ENCODE peak calls at places on chromosomes 16 and 17, in eight cellular contexts. L, K, R, U, Z, I, T and N are unnamed samples.
A peak's percentile ranks its signal among the peaks of the same experiment; 100 is the strongest.

GRCh38 chr16:20923876-20924275 is 23.3 kb downstream of the LYRM1 start:
- DNase-seq in L (no peak), K (no peak), R (no peak), U (no peak), Z (no peak), I (no peak), T (no peak), N (no peak)

GRCh38 chr16:47392114-47392513 is 68.7 kb downstream of the ITFG1 start:
- DNase-seq in L (no peak), K (no peak), R (no peak), U (no peak), Z (no peak), I (peak; percentile 6), T (no peak), N (no peak)

GRCh38 chr16:66289051-66289680 is 77.3 kb upstream of the CDH5 start:
- DNase-seq in L (no peak), K (no peak), R (no peak), U (no peak), Z (no peak), I (no peak), T (no peak), N (peak; percentile 36)

GRCh38 chr16:87335968-87336849 is 19.0 kb upstream of the C16orf95 start:
- DNase-seq in L (no peak), K (no peak), R (no peak), U (no peak), Z (no peak), I (no peak), T (no peak), N (no peak)

GRCh38 chr17:75980188-75981018 is 1.4 kb downstream of the TEN1 start:
- DNase-seq in L (peak; percentile 36), K (no peak), R (no peak), U (no peak), Z (peak; percentile 60), I (no peak), T (no peak), N (no peak)

GRCh38 chr16:1426734-1427451 is 4.0 kb upstream of the PERCC1 start:
- DNase-seq in L (no peak), K (no peak), R (no peak), U (peak; percentile 51), Z (no peak), I (no peak), T (no peak), N (no peak)

GRCh38 chr17:80374039-80374731 is 40.8 kb upstream of the ENDOV start:
- DNase-seq in L (peak; percentile 49), K (no peak), R (no peak), U (no peak), Z (no peak), I (no peak), T (no peak), N (no peak)

GRCh38 chr16:89385712-89386111 is 104.6 kb downstream of the ANKRD11 start:
- DNase-seq in L (no peak), K (no peak), R (no peak), U (no peak), Z (no peak), I (no peak), T (no peak), N (no peak)

GRCh38 chr17:42779942-42780815 is at the start of gene WNK4:
- DNase-seq in L (no peak), K (no peak), R (peak; percentile 36), U (peak; percentile 61), Z (peak; percentile 67), I (no peak), T (peak; percentile 35), N (no peak)

GRCh38 chr16:63735456-63735855 is 1386.4 kb downstream of the CDH11 start:
- DNase-seq in L (no peak), K (no peak), R (no peak), U (no peak), Z (no peak), I (no peak), T (no peak), N (no peak)

DNA sequence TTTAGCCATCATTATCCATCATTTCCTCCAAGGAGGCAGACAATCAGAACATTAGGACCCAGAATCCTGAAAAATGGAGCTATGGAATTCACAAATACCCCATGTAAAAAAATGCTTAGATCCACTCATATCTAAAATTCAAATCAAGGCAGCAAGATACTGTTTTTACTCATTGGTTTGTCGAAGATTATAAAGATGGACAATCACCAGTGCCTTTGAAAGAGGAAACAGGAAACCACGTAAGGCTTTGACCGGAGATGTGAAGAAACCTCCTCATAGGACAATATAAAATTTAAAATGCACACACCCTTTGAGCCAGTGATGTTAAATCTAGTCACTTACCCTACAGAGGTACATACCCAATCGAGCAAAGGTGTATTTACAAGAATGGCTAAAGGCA is 130.0 kb downstream of the XYLT1 start:
- DNase-seq in L (no peak), K (no peak), R (no peak), U (no peak), Z (no peak), I (no peak), T (no peak), N (no peak)
- H3K4me3 ChIP-seq in L (no peak overlapping the region), K (no peak overlapping the region), R (no peak overlapping the region), U (no peak overlapping the region), Z (no peak overlapping the region), I (no peak overlapping the region), T (no peak overlapping the region), N (no peak overlapping the region)

DNA sequence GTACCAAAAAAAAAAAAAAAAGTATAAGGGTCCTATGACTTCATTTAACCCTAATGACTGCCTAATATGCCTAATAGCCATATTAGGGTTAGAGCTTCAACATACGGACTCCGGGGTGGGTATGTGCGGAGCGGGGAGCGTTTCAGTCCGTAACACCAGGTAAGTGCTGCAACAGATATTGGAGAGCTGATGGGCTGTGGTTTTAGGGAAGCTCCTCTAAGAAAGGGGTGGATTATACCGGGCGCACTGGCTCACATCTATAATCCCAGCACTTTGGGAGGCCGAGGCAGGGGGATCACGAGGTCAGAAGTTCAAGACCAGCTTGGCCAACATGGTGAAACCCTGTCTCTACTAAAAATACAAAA is 1.9 kb upstream of the ZC3H7A start:
- DNase-seq in L (peak; percentile 26), K (no peak), R (no peak), U (no peak), Z (no peak), I (no peak), T (no peak), N (no peak)
- H3K27ac ChIP-seq in L (peak overlapping the region; percentile 99), K (peak overlapping the region; percentile 90), R (no peak overlapping the region), U (no peak overlapping the region), Z (peak overlapping the region; percentile 97), I (peak overlapping the region; percentile 98), T (peak overlapping the region; percentile 99), N (peak overlapping the region; percentile 98)

GRCh38 chr16:57601801-57602478 is 26.5 kb upstream of the ADGRG1 start:
- DNase-seq in L (no peak), K (no peak), R (no peak), U (no peak), Z (no peak), I (peak; percentile 55), T (no peak), N (no peak)
- H3K4me3 ChIP-seq in L (no peak overlapping the region), K (no peak overlapping the region), R (no peak overlapping the region), U (no peak overlapping the region), Z (no peak overlapping the region), I (no peak overlapping the region), T (no peak overlapping the region), N (no peak overlapping the region)

DNA sequence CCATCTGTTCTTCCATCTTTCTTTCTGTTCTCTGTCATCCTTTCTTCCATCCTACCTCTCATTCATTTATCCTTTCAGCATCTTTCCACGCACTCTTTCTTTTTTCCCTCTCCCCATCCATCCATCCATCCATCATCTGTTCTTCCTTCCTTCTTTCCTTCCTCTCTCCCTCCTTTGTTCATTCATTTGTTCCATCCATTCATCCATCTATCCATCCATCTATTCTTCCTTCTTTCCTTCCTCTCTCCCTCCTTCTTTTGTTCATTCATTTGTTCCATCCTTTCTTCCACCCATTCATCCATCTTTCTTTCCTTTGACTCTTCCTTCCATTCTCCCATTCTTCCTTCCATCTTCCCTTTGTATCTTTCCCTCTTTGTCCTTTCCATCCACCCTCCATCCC is 39.2 kb downstream of the ARHGAP23 start:
- DNase-seq in L (no peak), K (no peak), R (no peak), U (no peak), Z (no peak), I (no peak), T (no peak), N (no peak)
- H3K27ac ChIP-seq in L (no peak overlapping the region), K (no peak overlapping the region), R (no peak overlapping the region), U (no peak overlapping the region), Z (no peak overlapping the region), I (no peak overlapping the region), T (peak overlapping the region; percentile 91), N (peak overlapping the region; percentile 99)

GRCh38 chr17:31554930-31555329 is 163.5 kb downstream of the RAB11FIP4 start:
- DNase-seq in L (no peak), K (no peak), R (no peak), U (no peak), Z (peak; percentile 55), I (no peak), T (no peak), N (no peak)

GRCh38 chr17:31550389-31551056 is 159.0 kb downstream of the RAB11FIP4 start:
- DNase-seq in L (no peak), K (no peak), R (peak; percentile 53), U (no peak), Z (peak; percentile 59), I (no peak), T (no peak), N (no peak)

GRCh38 chr17:31549121-31549524 is 157.6 kb downstream of the RAB11FIP4 start:
- DNase-seq in L (no peak), K (peak; percentile 18), R (peak; percentile 49), U (peak; percentile 54), Z (peak; percentile 51), I (no peak), T (no peak), N (no peak)

GRCh38 chr17:31549525-31550388 is 158.3 kb downstream of the RAB11FIP4 start:
- DNase-seq in L (peak; percentile 95), K (peak; percentile 85), R (peak; percentile 95), U (peak; percentile 95), Z (peak; percentile 93), I (peak; percentile 96), T (peak; percentile 96), N (peak; percentile 95)

DNA sequence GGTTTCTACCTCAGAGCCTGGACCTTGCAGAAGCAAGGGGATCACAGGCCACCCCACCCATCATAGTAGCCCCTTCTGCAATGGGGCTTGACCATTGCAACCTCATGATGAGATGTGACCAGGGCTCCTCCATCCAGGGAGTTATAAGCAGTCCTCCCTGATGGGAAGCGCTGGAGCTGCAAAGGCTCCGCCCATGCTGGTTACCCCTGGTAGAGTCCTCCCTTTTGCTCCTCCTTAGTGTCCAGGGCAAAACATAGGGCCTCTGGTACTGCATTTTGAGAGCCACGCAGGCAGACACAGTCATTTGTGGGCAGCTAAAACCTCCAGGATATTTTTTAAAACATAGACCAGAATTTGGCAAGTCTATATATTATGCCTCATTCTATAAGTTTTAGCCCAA is 161.1 kb downstream of the RAB11FIP4 start:
- DNase-seq in L (no peak), K (no peak), R (no peak), U (no peak), Z (no peak), I (no peak), T (no peak), N (no peak)
- H3K4me3 ChIP-seq in L (no peak overlapping the region), K (no peak overlapping the region), R (no peak overlapping the region), U (no peak overlapping the region), Z (no peak overlapping the region), I (no peak overlapping the region), T (no peak overlapping the region), N (no peak overlapping the region)

GRCh38 chr17:50977487-50978159 is 111.5 kb upstream of the TOB1 start:
- DNase-seq in L (no peak), K (no peak), R (no peak), U (no peak), Z (no peak), I (no peak), T (no peak), N (no peak)
- H3K27ac ChIP-seq in L (no peak overlapping the region), K (peak overlapping the region; percentile 17), R (no peak overlapping the region), U (no peak overlapping the region), Z (peak overlapping the region; percentile 16), I (peak overlapping the region; percentile 1), T (no peak overlapping the region), N (peak overlapping the region; percentile 33)

GRCh38 chr17:73297934-73298861 is 13.6 kb downstream of the CDC42EP4 start:
- DNase-seq in L (no peak), K (no peak), R (no peak), U (peak; percentile 28), Z (no peak), I (peak; percentile 38), T (no peak), N (no peak)
- H3K4me3 ChIP-seq in L (no peak overlapping the region), K (no peak overlapping the region), R (no peak overlapping the region), U (no peak overlapping the region), Z (no peak overlapping the region), I (no peak overlapping the region), T (no peak overlapping the region), N (no peak overlapping the region)